ENCODE peak calls at places on chromosomes 3 and 15, in four cellular contexts. H is hepatocyte, M is left ventricle myocardium inferior, J is HCT116. U is an unnamed sample.
A peak's percentile ranks its signal among the peaks of the same experiment; 100 is the strongest.

GRCh38 chr3:46695177-46695961 is 1.9 kb upstream of the ALS2CL start:
- DNase-seq in H (peak; percentile 31), M (peak; percentile 70), J (no peak), U (peak; percentile 58)

GRCh38 chr15:75368689-75369239 is 357 bp upstream of the MAN2C1 start:
- DNase-seq in H (no peak), M (no peak), J (no peak), U (no peak)

GRCh38 chr3:32420138-32420981 is 28.7 kb downstream of the CMTM7 start:
- DNase-seq in H (peak; percentile 55), M (no peak), J (peak; percentile 97), U (no peak)

GRCh38 chr3:101300073-101300472 is 20.3 kb downstream of the IMPG2 start:
- DNase-seq in H (no peak), M (no peak), J (no peak), U (no peak)

GRCh38 chr15:63232400-63232799 is 43.0 kb downstream of the RAB8B start:
- DNase-seq in H (no peak), M (no peak), J (no peak), U (no peak)

GRCh38 chr3:4394048-4394447 is 73.0 kb downstream of the SUMF1 start:
- DNase-seq in H (no peak), M (no peak), J (no peak), U (no peak)

GRCh38 chr15:73947651-73948050 is 21.4 kb downstream of the LOXL1 start:
- DNase-seq in H (no peak), M (peak; percentile 5), J (no peak), U (no peak)

GRCh38 chr3:54857343-54857742 is 70.5 kb downstream of the LRTM1 start:
- DNase-seq in H (no peak), M (no peak), J (no peak), U (no peak)

GRCh38 chr3:10707089-10707983 is 108.7 kb upstream of the SLC6A11 start:
- DNase-seq in H (no peak), M (no peak), J (no peak), U (no peak)

GRCh38 chr3:120326784-120327183 is 22.4 kb downstream of the LRRC58 start:
- DNase-seq in H (no peak), M (no peak), J (no peak), U (no peak)

GRCh38 chr15:36614016-36614415 is 34.6 kb downstream of the CDIN1 start:
- DNase-seq in H (no peak), M (no peak), J (no peak), U (no peak)

GRCh38 chr3:141385386-141386079 is 17.2 kb downstream of the ZBTB38 start:
- DNase-seq in H (no peak), M (no peak), J (no peak), U (no peak)

GRCh38 chr3:54243262-54243931 is 121.0 kb downstream of the CACNA2D3 start:
- DNase-seq in H (no peak), M (no peak), J (no peak), U (peak; percentile 27)

GRCh38 chr3:179082416-179082815 is 10.8 kb upstream of the ZMAT3 start:
- DNase-seq in H (no peak), M (no peak), J (no peak), U (no peak)

GRCh38 chr3:160981217-160981938 is 123.8 kb downstream of the B3GALNT1 start:
- DNase-seq in H (no peak), M (no peak), J (no peak), U (no peak)

GRCh38 chr3:59820352-59820934 is 770.6 kb upstream of the CFAP20DC start:
- DNase-seq in H (no peak), M (no peak), J (no peak), U (no peak)

GRCh38 chr3:23575697-23576096 is 230.1 kb upstream of the UBE2E1 start:
- DNase-seq in H (no peak), M (no peak), J (no peak), U (no peak)

GRCh38 chr3:82145742-82146141 is 384.3 kb upstream of the GBE1 start:
- DNase-seq in H (no peak), M (no peak), J (no peak), U (no peak)

DNA sequence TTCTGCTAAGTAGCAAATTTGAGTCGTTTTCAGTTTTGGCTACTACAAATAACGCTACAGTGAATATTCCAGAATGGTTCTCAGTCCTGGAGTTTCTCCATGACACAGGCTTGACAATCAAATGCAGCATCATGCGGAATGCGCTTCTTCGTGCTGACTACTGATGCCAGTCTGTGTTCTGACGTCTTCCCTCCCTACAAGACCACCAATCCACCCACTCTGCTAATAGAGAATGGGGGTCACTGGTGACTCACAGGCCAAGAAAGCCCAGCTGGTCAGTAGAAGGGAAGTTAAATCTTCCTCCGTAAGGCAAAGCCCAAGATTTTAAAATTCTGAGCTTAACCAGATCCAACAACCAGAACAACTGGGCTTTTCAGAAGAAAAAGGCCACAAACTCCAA is 115.1 kb downstream of the XXYLT1 start:
- DNase-seq in H (no peak), M (no peak), J (no peak), U (no peak)
- H3K4me1 ChIP-seq in H (peaks cover 60% of the 10 kb centered on the region), M (peaks cover 92% of the 10 kb centered on the region), J (peaks cover 16% of the 10 kb centered on the region), U (no peaks in the 10 kb centered on the region)

DNA sequence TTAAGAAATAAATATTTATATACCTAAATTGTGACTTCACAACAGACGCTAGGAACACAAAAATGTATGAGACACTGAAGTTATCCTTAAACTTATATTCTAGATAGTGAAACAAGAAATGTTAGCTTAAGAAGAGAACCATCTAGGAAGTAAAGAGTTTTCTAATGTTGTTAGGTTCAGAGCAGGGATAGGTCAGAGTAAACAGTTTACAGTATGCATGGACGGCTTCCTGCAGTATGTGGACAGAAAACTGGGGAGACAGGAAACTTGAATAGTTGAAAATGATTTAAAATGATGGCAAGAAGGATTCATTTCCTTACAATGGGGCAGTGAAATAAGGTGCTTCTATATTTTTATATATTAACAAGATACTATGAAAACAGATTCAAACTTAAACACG is 449.8 kb downstream of the MAGI1 start:
- DNase-seq in H (no peak), M (no peak), J (no peak), U (no peak)
- H3K4me1 ChIP-seq in H (no peaks in the 10 kb centered on the region), M (peaks cover 30% of the 10 kb centered on the region), J (no peaks in the 10 kb centered on the region), U (no peaks in the 10 kb centered on the region)

GRCh38 chr15:71384501-71384900 is 269.2 kb downstream of the THSD4 start:
- DNase-seq in H (no peak), M (no peak), J (no peak), U (peak; percentile 100)
- H3K4me1 ChIP-seq in H (peaks cover 10% of the 10 kb centered on the region), M (peaks cover 44% of the 10 kb centered on the region), J (peaks cover under 1% of the 10 kb centered on the region), U (peaks cover 49% of the 10 kb centered on the region)

DNA sequence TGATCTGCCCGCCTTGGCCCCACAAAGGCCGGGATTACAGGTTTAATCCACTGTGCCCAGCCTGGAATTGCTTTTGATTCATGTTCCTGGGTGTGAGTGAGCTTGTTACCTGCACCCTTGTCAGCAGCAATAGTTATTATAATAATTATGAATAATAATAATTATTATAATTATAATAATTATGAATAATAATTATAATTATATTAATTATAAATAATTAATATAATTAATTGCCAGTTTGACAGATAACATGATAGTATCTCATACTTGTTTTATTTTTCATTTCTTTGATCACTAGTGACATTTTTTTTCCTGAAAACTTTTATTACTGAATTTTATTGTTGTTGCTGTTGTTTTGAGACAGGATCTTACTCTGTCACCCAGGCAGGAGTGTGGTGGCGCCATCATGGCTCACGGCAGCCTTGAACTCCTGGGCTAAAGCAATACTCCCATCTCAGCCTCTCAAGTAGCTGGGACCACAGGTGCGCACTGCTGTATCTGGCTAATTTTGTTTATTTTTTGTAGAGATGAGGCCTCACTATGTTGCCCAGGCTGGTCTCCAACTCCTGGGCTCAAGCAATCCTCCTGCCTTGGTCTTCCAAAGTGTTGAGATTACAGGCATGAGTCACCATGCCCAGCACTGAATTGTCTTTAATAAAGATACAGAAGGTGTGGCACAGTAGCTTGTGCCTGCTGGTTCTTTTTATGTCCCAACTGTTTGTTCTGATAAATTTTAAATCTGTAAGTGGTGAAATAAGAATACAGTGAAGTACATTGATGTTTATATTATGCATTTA is 20.9 kb upstream of the TRAK1 start:
- DNase-seq in H (no peak), M (no peak), J (no peak), U (no peak)
- H3K4me1 ChIP-seq in H (peaks cover 19% of the 10 kb centered on the region), M (peaks cover 100% of the 10 kb centered on the region), J (peaks cover 40% of the 10 kb centered on the region), U (peaks cover 23% of the 10 kb centered on the region)

GRCh38 chr3:172519740-172520139 is 3.5 kb downstream of the TNFSF10 start:
- DNase-seq in H (no peak), M (no peak), J (no peak), U (no peak)
- H3K4me1 ChIP-seq in H (peaks cover 12% of the 10 kb centered on the region), M (peaks cover 60% of the 10 kb centered on the region), J (peaks cover 11% of the 10 kb centered on the region), U (peaks cover 10% of the 10 kb centered on the region)

GRCh38 chr15:44296625-44297524 is 8.4 kb downstream of the GOLM2 start:
- DNase-seq in H (peak; percentile 36), M (no peak), J (peak; percentile 40), U (no peak)
- H3K4me1 ChIP-seq in H (peaks cover 19% of the 10 kb centered on the region), M (peaks cover 23% of the 10 kb centered on the region), J (peaks cover 30% of the 10 kb centered on the region), U (peaks cover 4% of the 10 kb centered on the region)

GRCh38 chr3:152309535-152310317 is 41.0 kb downstream of the MBNL1 start:
- DNase-seq in H (no peak), M (no peak), J (no peak), U (no peak)

GRCh38 chr3:152308475-152308844 is 39.7 kb downstream of the MBNL1 start:
- DNase-seq in H (no peak), M (no peak), J (no peak), U (no peak)

GRCh38 chr3:152305075-152305474 is 36.3 kb downstream of the MBNL1 start:
- DNase-seq in H (no peak), M (no peak), J (no peak), U (no peak)

GRCh38 chr3:152309031-152309430 is 40.3 kb downstream of the MBNL1 start:
- DNase-seq in H (no peak), M (no peak), J (no peak), U (no peak)

GRCh38 chr3:152307829-152308474 is 39.2 kb downstream of the MBNL1 start:
- DNase-seq in H (peak; percentile 35), M (no peak), J (no peak), U (no peak)
- H3K4me1 ChIP-seq in H (peaks cover 39% of the 10 kb centered on the region), M (peaks cover 80% of the 10 kb centered on the region), J (peaks cover 62% of the 10 kb centered on the region), U (peaks cover 50% of the 10 kb centered on the region)

DNA sequence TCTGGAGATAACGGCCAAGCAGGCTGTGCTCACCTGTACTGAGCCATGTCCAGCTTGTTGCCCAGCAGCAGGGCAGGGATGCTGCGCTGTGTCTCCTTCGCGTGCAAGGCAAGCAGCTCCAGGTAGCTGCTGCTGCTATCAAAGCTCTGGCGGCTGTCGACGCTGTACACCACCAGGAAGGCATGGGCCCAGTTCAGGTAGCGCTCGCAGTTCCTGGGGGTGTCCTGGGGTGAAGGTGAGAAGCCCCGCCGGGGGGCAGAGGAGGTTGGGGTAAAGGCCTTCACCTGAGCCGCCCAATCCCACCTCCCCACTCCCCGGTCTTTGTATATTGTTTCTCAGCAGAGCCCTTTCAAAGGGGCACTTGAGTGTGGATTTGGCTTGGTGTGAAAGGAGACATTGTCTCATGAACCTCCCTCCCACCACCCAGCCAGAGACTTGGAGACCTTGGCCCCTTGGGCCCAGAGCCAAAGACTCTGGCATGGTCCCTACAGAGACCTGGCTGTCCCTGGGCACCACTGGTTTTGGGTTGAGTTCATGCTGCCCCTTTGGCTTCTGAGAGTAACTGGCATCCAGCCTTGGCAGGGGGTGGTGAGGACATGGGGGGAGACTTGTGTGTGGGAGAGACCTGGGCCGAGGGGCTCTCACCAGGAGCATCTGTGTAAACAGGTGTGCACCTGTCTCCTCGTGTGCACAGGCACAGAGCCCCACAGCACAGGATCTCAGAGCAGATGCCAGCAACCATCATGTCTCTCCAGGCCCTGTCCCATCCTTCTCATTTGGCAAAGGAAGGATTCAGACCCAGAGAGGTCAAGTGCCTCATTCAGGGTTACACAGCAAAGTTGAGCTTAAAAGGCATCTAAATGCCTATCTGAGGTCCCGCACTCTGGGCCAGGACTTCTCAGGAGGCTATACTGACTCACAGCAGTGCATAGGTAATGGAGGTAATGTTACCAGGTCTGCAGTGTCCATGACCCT is 9.1 kb downstream of the RASL12 start:
- DNase-seq in H (no peak), M (no peak), J (no peak), U (no peak)
- H3K4me1 ChIP-seq in H (peaks cover 20% of the 10 kb centered on the region), M (peaks cover 80% of the 10 kb centered on the region), J (peaks cover 39% of the 10 kb centered on the region), U (no peaks in the 10 kb centered on the region)

GRCh38 chr15:77022646-77023575 is 28.0 kb downstream of the PSTPIP1 start:
- DNase-seq in H (no peak), M (no peak), J (no peak), U (no peak)
- H3K4me1 ChIP-seq in H (no peaks in the 10 kb centered on the region), M (peaks cover 32% of the 10 kb centered on the region), J (no peaks in the 10 kb centered on the region), U (no peaks in the 10 kb centered on the region)